ENCODE peak calls at places on chromosomes 16 and 17, in six cellular contexts. One of them, this sample, is unnamed.

GRCh38 chr17:2158011-2158410 is 103.1 kb downstream of the HIC1 start:
- DNase-seq in A549: no peak
- DNase-seq in K562: no peak
- DNase-seq in GM12878: no peak
- DNase-seq in endothelial cell of umbilical vein: no peak
- DNase-seq in HepG2: peak; percentile 70
- DNase-seq in this sample: peak; percentile 88

GRCh38 chr16:67847064-67847861 is at the start of gene CENPT:
- DNase-seq in A549: no peak
- DNase-seq in endothelial cell of umbilical vein: peak; percentile 58
- DNase-seq in GM12878: no peak
- DNase-seq in HepG2: peak; percentile 70
- DNase-seq in K562: peak; percentile 85
- DNase-seq in this sample: peak; percentile 51

GRCh38 chr17:18259621-18260331 is 686 bp upstream of the MIEF2 start:
- DNase-seq in K562: peak; percentile 14
- DNase-seq in endothelial cell of umbilical vein: no peak
- DNase-seq in A549: no peak
- DNase-seq in HepG2: peak; percentile 34
- DNase-seq in GM12878: no peak
- DNase-seq in this sample: no peak

GRCh38 chr16:46747777-46748651 is at the start of gene MYLK3:
- DNase-seq in HepG2: peak; percentile 80
- DNase-seq in GM12878: no peak
- DNase-seq in K562: peak; percentile 78
- DNase-seq in A549: no peak
- DNase-seq in endothelial cell of umbilical vein: no peak
- DNase-seq in this sample: no peak

GRCh38 chr17:36978810-36979584 is 30.2 kb downstream of the AATF start:
- DNase-seq in A549: no peak
- DNase-seq in endothelial cell of umbilical vein: no peak
- DNase-seq in GM12878: no peak
- DNase-seq in K562: no peak
- DNase-seq in HepG2: no peak
- DNase-seq in this sample: no peak

GRCh38 chr16:17572145-17572544 is 101.4 kb upstream of the XYLT1 start:
- DNase-seq in HepG2: no peak
- DNase-seq in A549: no peak
- DNase-seq in GM12878: no peak
- DNase-seq in K562: no peak
- DNase-seq in endothelial cell of umbilical vein: no peak
- DNase-seq in this sample: no peak

GRCh38 chr17:42056634-42057033 is 6.2 kb upstream of the C17orf113 start:
- DNase-seq in endothelial cell of umbilical vein: no peak
- DNase-seq in K562: no peak
- DNase-seq in GM12878: no peak
- DNase-seq in A549: no peak
- DNase-seq in HepG2: no peak
- DNase-seq in this sample: no peak

GRCh38 chr16:3881499-3881995 is 1.0 kb upstream of the CREBBP start:
- DNase-seq in endothelial cell of umbilical vein: no peak
- DNase-seq in HepG2: no peak
- DNase-seq in K562: peak; percentile 46
- DNase-seq in GM12878: no peak
- DNase-seq in A549: no peak
- DNase-seq in this sample: no peak

GRCh38 chr17:67629963-67630320 is 87.8 kb upstream of the NOL11 start:
- DNase-seq in HepG2: peak; percentile 24
- DNase-seq in K562: peak; percentile 6
- DNase-seq in GM12878: no peak
- DNase-seq in endothelial cell of umbilical vein: peak; percentile 33
- DNase-seq in A549: no peak
- DNase-seq in this sample: peak; percentile 42

GRCh38 chr16:14307059-14307531 is 236.0 kb downstream of the MRTFB start:
- DNase-seq in A549: no peak
- DNase-seq in K562: peak; percentile 41
- DNase-seq in GM12878: no peak
- DNase-seq in HepG2: no peak
- DNase-seq in endothelial cell of umbilical vein: no peak
- DNase-seq in this sample: no peak

GRCh38 chr16:89023151-89023551 is 46.1 kb upstream of the CBFA2T3 start:
- DNase-seq in K562: no peak
- DNase-seq in HepG2: no peak
- DNase-seq in endothelial cell of umbilical vein: no peak
- DNase-seq in A549: no peak
- DNase-seq in GM12878: no peak
- DNase-seq in this sample: no peak

GRCh38 chr17:79272220-79272619 is 197.6 kb downstream of the ENGASE start:
- DNase-seq in HepG2: no peak
- DNase-seq in A549: no peak
- DNase-seq in endothelial cell of umbilical vein: no peak
- DNase-seq in K562: no peak
- DNase-seq in GM12878: no peak
- DNase-seq in this sample: no peak

GRCh38 chr17:79276824-79277223 is 202.2 kb downstream of the ENGASE start:
- DNase-seq in A549: no peak
- DNase-seq in GM12878: no peak
- DNase-seq in endothelial cell of umbilical vein: no peak
- DNase-seq in K562: no peak
- DNase-seq in HepG2: no peak
- DNase-seq in this sample: no peak

GRCh38 chr17:79273660-79274059 is 199.0 kb downstream of the ENGASE start:
- DNase-seq in A549: no peak
- DNase-seq in GM12878: no peak
- DNase-seq in K562: no peak
- DNase-seq in endothelial cell of umbilical vein: no peak
- DNase-seq in HepG2: no peak
- DNase-seq in this sample: no peak

GRCh38 chr17:79269620-79270019 is 195.0 kb downstream of the ENGASE start:
- DNase-seq in HepG2: no peak
- DNase-seq in A549: no peak
- DNase-seq in GM12878: no peak
- DNase-seq in K562: no peak
- DNase-seq in endothelial cell of umbilical vein: no peak
- DNase-seq in this sample: no peak

GRCh38 chr17:79272666-79273219 is 198.1 kb downstream of the ENGASE start:
- DNase-seq in GM12878: no peak
- DNase-seq in A549: peak; percentile 71
- DNase-seq in endothelial cell of umbilical vein: no peak
- DNase-seq in K562: no peak
- DNase-seq in HepG2: peak; percentile 16
- DNase-seq in this sample: no peak
- TF ChIP-seq MAX in GM12878: no peak
- TF ChIP-seq MAX in A549: no peak
- TF ChIP-seq MAX in endothelial cell of umbilical vein: no peak
- TF ChIP-seq MAX in K562: no peak
- TF ChIP-seq MAX in HepG2: no peak
- TF ChIP-seq MAX in this sample: no peak

GRCh38 chr16:80710918-80711317 is 93.5 kb downstream of the CDYL2 start:
- DNase-seq in HepG2: no peak
- DNase-seq in GM12878: no peak
- DNase-seq in K562: no peak
- DNase-seq in A549: no peak
- DNase-seq in endothelial cell of umbilical vein: no peak
- DNase-seq in this sample: no peak
- TF ChIP-seq MYC in HepG2: no peak
- TF ChIP-seq MYC in GM12878: no peak
- TF ChIP-seq MYC in K562: no peak
- TF ChIP-seq MYC in A549: no peak
- TF ChIP-seq MYC in endothelial cell of umbilical vein: no peak
- TF ChIP-seq MYC in this sample: no peak

DNA sequence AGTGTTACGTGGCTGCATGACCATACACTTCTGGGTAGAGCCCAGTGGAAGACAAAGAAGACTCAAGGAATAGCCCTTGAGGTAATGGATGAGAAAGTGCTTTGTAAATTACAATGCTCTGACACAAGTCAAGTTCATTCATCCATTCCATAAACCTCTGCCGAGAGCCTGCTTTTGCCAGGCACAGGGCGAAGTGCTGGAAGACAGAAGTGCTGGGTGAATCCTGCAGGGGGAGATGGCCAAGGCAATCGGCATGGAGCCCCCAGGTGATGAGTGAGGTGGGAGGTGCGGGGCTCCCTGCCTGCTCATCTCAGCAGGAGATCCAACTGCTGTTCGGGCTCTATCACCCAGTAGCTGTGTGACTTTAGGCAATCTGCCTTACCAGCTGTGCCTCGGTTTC is 2.8 kb upstream of the SOCS3 start:
- DNase-seq in K562: no peak
- DNase-seq in GM12878: no peak
- DNase-seq in HepG2: no peak
- DNase-seq in endothelial cell of umbilical vein: no peak
- DNase-seq in A549: no peak
- DNase-seq in this sample: no peak
- TF ChIP-seq CTCF in K562: no peak
- TF ChIP-seq CTCF in GM12878: no peak
- TF ChIP-seq CTCF in HepG2: no peak
- TF ChIP-seq CTCF in endothelial cell of umbilical vein: no peak
- TF ChIP-seq CTCF in A549: no peak
- TF ChIP-seq CTCF in this sample: no peak

DNA sequence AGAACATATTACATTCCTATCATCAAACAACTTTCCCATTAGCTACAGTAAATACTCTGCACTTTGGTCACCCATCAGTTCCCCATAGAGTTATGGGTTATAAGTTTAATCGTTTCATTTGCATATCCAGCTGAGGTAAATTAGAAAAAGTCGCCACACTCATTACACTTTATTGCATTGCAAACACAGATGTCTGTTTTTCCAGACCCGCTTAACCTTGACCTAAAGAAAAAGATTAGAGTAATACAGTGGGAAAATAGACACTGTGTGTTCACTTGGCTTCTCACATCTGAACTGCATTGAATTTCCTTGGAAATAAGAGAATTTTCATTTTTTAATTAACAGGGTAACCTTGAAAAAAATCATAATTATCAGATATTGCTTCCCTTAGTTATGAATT is 213.0 kb upstream of the PSMD7 start:
- DNase-seq in GM12878: no peak
- DNase-seq in HepG2: no peak
- DNase-seq in A549: no peak
- DNase-seq in endothelial cell of umbilical vein: no peak
- DNase-seq in K562: no peak
- DNase-seq in this sample: no peak
- TF ChIP-seq MAX in GM12878: no peak
- TF ChIP-seq MAX in HepG2: no peak
- TF ChIP-seq MAX in A549: no peak
- TF ChIP-seq MAX in endothelial cell of umbilical vein: no peak
- TF ChIP-seq MAX in K562: no peak
- TF ChIP-seq MAX in this sample: no peak

GRCh38 chr17:65160507-65160906 is 23.3 kb downstream of the RGS9 start:
- DNase-seq in A549: no peak
- DNase-seq in HepG2: no peak
- DNase-seq in GM12878: no peak
- DNase-seq in K562: no peak
- DNase-seq in endothelial cell of umbilical vein: no peak
- DNase-seq in this sample: no peak

GRCh38 chr17:65167581-65167980 is 30.4 kb downstream of the RGS9 start:
- DNase-seq in endothelial cell of umbilical vein: no peak
- DNase-seq in K562: no peak
- DNase-seq in A549: no peak
- DNase-seq in GM12878: no peak
- DNase-seq in HepG2: no peak
- DNase-seq in this sample: no peak

GRCh38 chr17:65158622-65159021 is 21.5 kb downstream of the RGS9 start:
- DNase-seq in HepG2: no peak
- DNase-seq in K562: no peak
- DNase-seq in GM12878: no peak
- DNase-seq in endothelial cell of umbilical vein: no peak
- DNase-seq in A549: no peak
- DNase-seq in this sample: no peak

GRCh38 chr17:65166785-65167184 is 29.6 kb downstream of the RGS9 start:
- DNase-seq in K562: no peak
- DNase-seq in A549: no peak
- DNase-seq in HepG2: no peak
- DNase-seq in endothelial cell of umbilical vein: no peak
- DNase-seq in GM12878: no peak
- DNase-seq in this sample: no peak

GRCh38 chr17:65163990-65164495 is 26.9 kb downstream of the RGS9 start:
- DNase-seq in K562: peak; percentile 81
- DNase-seq in A549: peak; percentile 57
- DNase-seq in endothelial cell of umbilical vein: no peak
- DNase-seq in HepG2: peak; percentile 18
- DNase-seq in GM12878: no peak
- DNase-seq in this sample: peak; percentile 24
- TF ChIP-seq MYC in K562: no peak
- TF ChIP-seq MYC in A549: no peak
- TF ChIP-seq MYC in endothelial cell of umbilical vein: no peak
- TF ChIP-seq MYC in HepG2: no peak
- TF ChIP-seq MYC in GM12878: no peak
- TF ChIP-seq MYC in this sample: no peak